ENCODE peak calls at places on chromosomes 7 and 10, in five cellular contexts. Y is A549; R is CD8-positive, alpha-beta T cell; V is endodermal cell; K is AG04450. W is an unnamed sample.

GRCh38 chr10:107616463-107617131 is 452.1 kb upstream of the SORCS1 start:
- DNase-seq in K (no peak), R (no peak), Y (no peak), V (no peak), W (no peak)

GRCh38 chr10:92965314-92965713 is 95.3 kb upstream of the CYP26C1 start:
- DNase-seq in R (no peak), V (no peak), K (no peak), Y (peak; percentile 63), W (no peak)

GRCh38 chr7:30310674-30311362 is 26.4 kb downstream of the ZNRF2 start:
- DNase-seq in Y (no peak), K (no peak), R (no peak), V (no peak), W (no peak)

GRCh38 chr10:132206377-132206745 is 19.6 kb downstream of the DPYSL4 start:
- DNase-seq in R (no peak), K (no peak), Y (no peak), V (no peak), W (no peak)

GRCh38 chr10:34075269-34075926 is 739.7 kb downstream of the PARD3 start:
- DNase-seq in K (no peak), R (no peak), V (no peak), Y (no peak), W (no peak)

GRCh38 chr7:27808626-27809025 is 68.7 kb downstream of the TAX1BP1 start:
- DNase-seq in V (no peak), K (peak; percentile 21), Y (no peak), R (no peak), W (no peak)

GRCh38 chr10:117541405-117541908 is 1.1 kb upstream of the EMX2 start:
- DNase-seq in Y (no peak), K (no peak), R (no peak), V (peak; percentile 90), W (no peak)

GRCh38 chr10:29725133-29725720 is 90.5 kb upstream of the SVIL start:
- DNase-seq in R (no peak), Y (no peak), K (no peak), V (no peak), W (no peak)

GRCh38 chr10:86212391-86212700 is 154.2 kb downstream of the GRID1 start:
- DNase-seq in V (no peak), K (no peak), Y (no peak), R (no peak), W (no peak)

GRCh38 chr10:2782265-2782664 is 285.1 kb upstream of the PFKP start:
- DNase-seq in R (no peak), Y (no peak), K (no peak), V (no peak), W (no peak)

GRCh38 chr10:11237571-11237970 is 219.9 kb downstream of the CELF2 start:
- DNase-seq in R (no peak), Y (no peak), K (no peak), V (no peak), W (no peak)

GRCh38 chr7:101555269-101555920 is 73.7 kb downstream of the MYL10 start:
- DNase-seq in Y (no peak), R (no peak), V (peak; percentile 34), K (no peak), W (no peak)

GRCh38 chr7:105760549-105761447 is 115.6 kb downstream of the ATXN7L1 start:
- DNase-seq in K (no peak), R (no peak), Y (no peak), V (no peak), W (no peak)

GRCh38 chr7:90387470-90388240 is 15.6 kb upstream of the CLDN12 start:
- DNase-seq in V (no peak), K (no peak), Y (no peak), R (no peak), W (no peak)

GRCh38 chr7:114243019-114243507 is 171.6 kb upstream of the FOXP2 start:
- DNase-seq in V (no peak), K (no peak), Y (no peak), R (no peak), W (no peak)

GRCh38 chr10:125871341-125871740 is 9.8 kb downstream of the DHX32 start:
- DNase-seq in R (no peak), Y (no peak), K (peak; percentile 33), V (no peak), W (no peak)

GRCh38 chr7:149355390-149356048 is 93.5 kb downstream of the ZNF783 start:
- DNase-seq in Y (peak; percentile 73), V (peak; percentile 88), K (no peak), R (no peak), W (no peak)

GRCh38 chr7:12619461-12620069 is 49.0 kb downstream of the SCIN start:
- DNase-seq in Y (no peak), R (no peak), V (peak; percentile 61), K (no peak), W (no peak)

GRCh38 chr7:152121432-152121831 is 96.0 kb downstream of the GALNT11 start:
- DNase-seq in R (no peak), K (no peak), V (no peak), Y (no peak), W (no peak)

GRCh38 chr7:45881280-45881758 is 7.0 kb upstream of the IGFBP1 start:
- DNase-seq in R (no peak), V (no peak), Y (no peak), K (no peak), W (no peak)

GRCh38 chr10:98587156-98587555 is 140.4 kb upstream of the HPS1 start:
- DNase-seq in Y (no peak), K (no peak), V (no peak), R (no peak), W (no peak)

GRCh38 chr7:142188159-142188558 is 69.7 kb downstream of the PRSS58 start:
- DNase-seq in Y (no peak), R (no peak), K (no peak), V (no peak), W (no peak)

GRCh38 chr7:36227223-36227622 is 74.2 kb downstream of the EEPD1 start:
- DNase-seq in V (no peak), K (no peak), Y (no peak), R (no peak), W (no peak)

GRCh38 chr10:6274504-6274903 is 71.8 kb downstream of the PFKFB3 start:
- DNase-seq in Y (no peak), V (no peak), R (no peak), K (no peak), W (no peak)

GRCh38 chr10:6273351-6273750 is 70.6 kb downstream of the PFKFB3 start:
- DNase-seq in Y (no peak), K (no peak), R (no peak), V (no peak), W (no peak)

GRCh38 chr10:6272126-6272525 is 69.4 kb downstream of the PFKFB3 start:
- DNase-seq in R (no peak), Y (no peak), K (no peak), V (no peak), W (no peak)

GRCh38 chr10:6274040-6274439 is 71.3 kb downstream of the PFKFB3 start:
- DNase-seq in V (no peak), R (no peak), Y (no peak), K (no peak), W (no peak)

DNA sequence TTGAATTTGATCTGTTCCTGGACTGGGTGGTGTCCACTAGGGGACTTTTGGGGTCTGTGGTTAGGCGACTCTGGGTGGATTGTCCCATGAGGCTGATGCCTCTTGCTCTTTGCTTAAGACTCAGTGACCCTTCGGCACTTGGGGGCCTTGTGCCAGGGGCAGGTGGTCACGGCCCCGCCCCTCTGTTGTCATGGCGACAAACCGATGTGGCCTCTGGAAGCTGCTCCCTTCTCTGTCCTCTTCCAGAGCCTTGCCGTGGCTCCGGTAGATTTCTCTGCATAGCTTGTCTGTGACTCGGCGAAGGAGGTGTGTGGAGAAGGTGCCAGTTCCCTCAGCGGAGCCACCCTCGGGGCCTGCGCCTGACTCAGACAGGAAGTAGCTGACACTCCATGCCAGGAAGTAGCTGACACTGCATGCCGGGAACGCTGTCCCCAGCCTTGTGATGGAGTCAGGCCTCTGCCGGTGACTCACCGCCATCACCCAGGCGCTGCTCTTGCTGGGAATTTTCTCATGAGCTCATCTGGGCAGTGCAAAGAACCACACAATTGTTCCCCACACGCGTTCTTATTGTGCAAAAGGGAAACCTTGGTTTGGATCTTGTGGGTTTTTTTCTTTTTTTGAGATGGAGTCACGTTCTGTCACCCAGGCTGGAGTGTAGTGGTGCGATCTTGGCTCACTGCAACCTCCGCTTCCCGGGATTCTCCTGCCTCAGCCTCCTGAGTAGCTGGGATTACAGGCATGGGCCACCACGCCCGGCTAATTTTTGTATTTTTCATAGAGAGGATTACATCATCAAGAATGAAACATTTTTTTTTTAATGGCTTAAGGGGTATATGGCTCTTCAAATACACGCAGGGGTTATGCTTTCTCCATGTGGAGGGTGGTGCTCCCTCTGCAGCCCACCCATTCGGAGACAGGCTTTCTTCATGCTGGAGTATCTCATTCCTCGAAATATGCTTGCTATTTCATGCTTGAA is 72.6 kb downstream of the PFKFB3 start:
- DNase-seq in V (peak; percentile 88), Y (peak; percentile 99), K (peak; percentile 85), R (peak; percentile 74), W (no peak)
- H3K27ac ChIP-seq in V (peak overlapping the region; percentile 40), Y (peak overlapping the region; percentile 100), K (peak overlapping the region; percentile 93), R (peak overlapping the region; percentile 39), W (no peak overlapping the region)

DNA sequence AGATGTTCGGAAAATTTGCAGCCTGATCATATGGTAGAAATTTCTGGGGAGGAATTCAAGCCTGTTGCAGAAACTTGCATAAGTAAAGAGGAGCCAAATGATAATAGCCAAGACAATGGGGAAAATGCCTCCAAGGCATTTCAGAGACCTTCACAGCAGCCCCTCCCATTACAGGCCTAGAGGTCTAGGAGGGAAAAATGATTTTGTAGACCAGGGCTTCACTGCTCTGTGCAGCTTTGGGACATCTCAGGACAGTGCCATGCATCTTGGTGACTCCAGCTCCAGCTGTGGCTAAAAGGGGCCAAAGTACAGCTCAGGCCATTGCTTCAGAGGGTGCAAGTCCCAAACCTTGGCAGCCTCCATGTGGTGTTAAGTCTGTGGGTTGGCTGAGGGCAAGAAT is 50.6 kb upstream of the CYP2C18 start:
- DNase-seq in Y (no peak), R (no peak), V (no peak), K (no peak), W (no peak)
- H3K9me3 ChIP-seq in Y (peaks cover 25% of the 10 kb centered on the region), R (no peaks in the 10 kb centered on the region), V (peaks cover 63% of the 10 kb centered on the region), K (no peaks in the 10 kb centered on the region), W (peaks cover 5% of the 10 kb centered on the region)

GRCh38 chr10:14723052-14723689 is 51.5 kb downstream of the FAM107B start:
- DNase-seq in Y (no peak), R (no peak), V (no peak), K (no peak), W (no peak)
- TF ChIP-seq CTCF in Y (no peak), R (no peak), V (no peak), K (no peak), W (no peak)

GRCh38 chr7:38102486-38102885 is 75.6 kb upstream of the STARD3NL start:
- DNase-seq in K (no peak), R (no peak), V (no peak), Y (no peak), W (no peak)
- H3K27ac ChIP-seq in K (no peak overlapping the region), R (no peak overlapping the region), V (no peak overlapping the region), Y (no peak overlapping the region), W (no peak overlapping the region)

W was measured in WERI-Rb-1.